ENCODE peak calls at places on chromosomes 6 and 20, in ten cellular contexts. One of them, this sample, is unnamed.

GRCh38 chr20:11906626-11907480 is 10.8 kb upstream of the BTBD3 start:
- DNase-seq in lower lobe of right lung: no peak
- DNase-seq in AG04449: no peak
- DNase-seq in psoas muscle: no peak
- DNase-seq in upper lobe of right lung: no peak
- DNase-seq in RWPE2: no peak
- DNase-seq in IMR-90: no peak
- DNase-seq in Calu3: no peak
- DNase-seq in heart left ventricle: no peak
- DNase-seq in GM12864: no peak
- DNase-seq in this sample: no peak

GRCh38 chr20:43752561-43753301 is 25.9 kb upstream of the GTSF1L start:
- DNase-seq in Calu3: no peak
- DNase-seq in RWPE2: peak; percentile 74
- DNase-seq in psoas muscle: no peak
- DNase-seq in heart left ventricle: no peak
- DNase-seq in AG04449: peak; percentile 71
- DNase-seq in IMR-90: peak; percentile 90
- DNase-seq in lower lobe of right lung: peak; percentile 68
- DNase-seq in upper lobe of right lung: peak; percentile 67
- DNase-seq in GM12864: peak; percentile 93
- DNase-seq in this sample: no peak

GRCh38 chr20:57266251-57267157 is at the start of gene BMP7:
- DNase-seq in heart left ventricle: no peak
- DNase-seq in RWPE2: no peak
- DNase-seq in IMR-90: no peak
- DNase-seq in lower lobe of right lung: no peak
- DNase-seq in psoas muscle: no peak
- DNase-seq in AG04449: no peak
- DNase-seq in GM12864: no peak
- DNase-seq in Calu3: no peak
- DNase-seq in upper lobe of right lung: no peak
- DNase-seq in this sample: no peak

GRCh38 chr6:31575335-31575901 is at the start of gene TNF:
- DNase-seq in GM12864: peak; percentile 71
- DNase-seq in upper lobe of right lung: peak; percentile 69
- DNase-seq in psoas muscle: peak; percentile 71
- DNase-seq in heart left ventricle: peak; percentile 60
- DNase-seq in RWPE2: no peak
- DNase-seq in AG04449: no peak
- DNase-seq in IMR-90: no peak
- DNase-seq in lower lobe of right lung: peak; percentile 72
- DNase-seq in Calu3: no peak
- DNase-seq in this sample: no peak

GRCh38 chr20:52365688-52366087 is 174.1 kb upstream of the ZFP64 start:
- DNase-seq in AG04449: no peak
- DNase-seq in lower lobe of right lung: no peak
- DNase-seq in Calu3: no peak
- DNase-seq in upper lobe of right lung: no peak
- DNase-seq in RWPE2: no peak
- DNase-seq in psoas muscle: no peak
- DNase-seq in GM12864: no peak
- DNase-seq in heart left ventricle: no peak
- DNase-seq in IMR-90: no peak
- DNase-seq in this sample: no peak

GRCh38 chr20:37711001-37711400 is 17.2 kb downstream of the CTNNBL1 start:
- DNase-seq in psoas muscle: no peak
- DNase-seq in IMR-90: no peak
- DNase-seq in Calu3: peak; percentile 55
- DNase-seq in heart left ventricle: no peak
- DNase-seq in AG04449: no peak
- DNase-seq in RWPE2: no peak
- DNase-seq in upper lobe of right lung: no peak
- DNase-seq in lower lobe of right lung: no peak
- DNase-seq in GM12864: no peak
- DNase-seq in this sample: no peak

GRCh38 chr20:35200255-35200654 is 26.2 kb upstream of the MMP24 start:
- DNase-seq in Calu3: no peak
- DNase-seq in upper lobe of right lung: no peak
- DNase-seq in GM12864: no peak
- DNase-seq in heart left ventricle: no peak
- DNase-seq in AG04449: peak; percentile 34
- DNase-seq in lower lobe of right lung: no peak
- DNase-seq in IMR-90: peak; percentile 87
- DNase-seq in psoas muscle: no peak
- DNase-seq in RWPE2: no peak
- DNase-seq in this sample: no peak

GRCh38 chr20:53611449-53611894 is 17.8 kb upstream of the ZNF217 start:
- DNase-seq in RWPE2: no peak
- DNase-seq in AG04449: peak; percentile 98
- DNase-seq in GM12864: peak; percentile 67
- DNase-seq in lower lobe of right lung: no peak
- DNase-seq in psoas muscle: no peak
- DNase-seq in upper lobe of right lung: no peak
- DNase-seq in heart left ventricle: no peak
- DNase-seq in IMR-90: peak; percentile 99
- DNase-seq in Calu3: peak; percentile 35
- DNase-seq in this sample: peak; percentile 12

GRCh38 chr6:26331809-26332226 is 33.2 kb upstream of the BTN3A2 start:
- DNase-seq in AG04449: no peak
- DNase-seq in Calu3: no peak
- DNase-seq in RWPE2: no peak
- DNase-seq in GM12864: no peak
- DNase-seq in lower lobe of right lung: no peak
- DNase-seq in IMR-90: no peak
- DNase-seq in upper lobe of right lung: no peak
- DNase-seq in psoas muscle: no peak
- DNase-seq in heart left ventricle: no peak
- DNase-seq in this sample: no peak

GRCh38 chr6:119096683-119097310 is 18.3 kb upstream of the FAM184A start:
- DNase-seq in Calu3: no peak
- DNase-seq in upper lobe of right lung: no peak
- DNase-seq in lower lobe of right lung: no peak
- DNase-seq in psoas muscle: peak; percentile 86
- DNase-seq in GM12864: no peak
- DNase-seq in AG04449: no peak
- DNase-seq in heart left ventricle: peak; percentile 75
- DNase-seq in RWPE2: peak; percentile 78
- DNase-seq in IMR-90: peak; percentile 3
- DNase-seq in this sample: no peak

GRCh38 chr20:22523499-22524392 is 60.6 kb downstream of the FOXA2 start:
- DNase-seq in upper lobe of right lung: no peak
- DNase-seq in heart left ventricle: no peak
- DNase-seq in psoas muscle: no peak
- DNase-seq in Calu3: no peak
- DNase-seq in AG04449: no peak
- DNase-seq in GM12864: no peak
- DNase-seq in lower lobe of right lung: no peak
- DNase-seq in RWPE2: no peak
- DNase-seq in IMR-90: no peak
- DNase-seq in this sample: no peak

GRCh38 chr20:22526512-22527012 is 57.8 kb downstream of the FOXA2 start:
- DNase-seq in upper lobe of right lung: no peak
- DNase-seq in RWPE2: no peak
- DNase-seq in heart left ventricle: no peak
- DNase-seq in psoas muscle: no peak
- DNase-seq in AG04449: no peak
- DNase-seq in IMR-90: no peak
- DNase-seq in Calu3: no peak
- DNase-seq in lower lobe of right lung: no peak
- DNase-seq in GM12864: no peak
- DNase-seq in this sample: no peak

GRCh38 chr20:22525821-22526220 is 58.6 kb downstream of the FOXA2 start:
- DNase-seq in lower lobe of right lung: no peak
- DNase-seq in upper lobe of right lung: no peak
- DNase-seq in psoas muscle: no peak
- DNase-seq in heart left ventricle: no peak
- DNase-seq in RWPE2: no peak
- DNase-seq in AG04449: no peak
- DNase-seq in IMR-90: no peak
- DNase-seq in GM12864: no peak
- DNase-seq in Calu3: no peak
- DNase-seq in this sample: no peak

GRCh38 chr20:22524393-22525015 is 59.9 kb downstream of the FOXA2 start:
- DNase-seq in lower lobe of right lung: no peak
- DNase-seq in Calu3: no peak
- DNase-seq in heart left ventricle: no peak
- DNase-seq in RWPE2: no peak
- DNase-seq in upper lobe of right lung: no peak
- DNase-seq in GM12864: no peak
- DNase-seq in IMR-90: no peak
- DNase-seq in psoas muscle: no peak
- DNase-seq in AG04449: no peak
- DNase-seq in this sample: no peak

DNA sequence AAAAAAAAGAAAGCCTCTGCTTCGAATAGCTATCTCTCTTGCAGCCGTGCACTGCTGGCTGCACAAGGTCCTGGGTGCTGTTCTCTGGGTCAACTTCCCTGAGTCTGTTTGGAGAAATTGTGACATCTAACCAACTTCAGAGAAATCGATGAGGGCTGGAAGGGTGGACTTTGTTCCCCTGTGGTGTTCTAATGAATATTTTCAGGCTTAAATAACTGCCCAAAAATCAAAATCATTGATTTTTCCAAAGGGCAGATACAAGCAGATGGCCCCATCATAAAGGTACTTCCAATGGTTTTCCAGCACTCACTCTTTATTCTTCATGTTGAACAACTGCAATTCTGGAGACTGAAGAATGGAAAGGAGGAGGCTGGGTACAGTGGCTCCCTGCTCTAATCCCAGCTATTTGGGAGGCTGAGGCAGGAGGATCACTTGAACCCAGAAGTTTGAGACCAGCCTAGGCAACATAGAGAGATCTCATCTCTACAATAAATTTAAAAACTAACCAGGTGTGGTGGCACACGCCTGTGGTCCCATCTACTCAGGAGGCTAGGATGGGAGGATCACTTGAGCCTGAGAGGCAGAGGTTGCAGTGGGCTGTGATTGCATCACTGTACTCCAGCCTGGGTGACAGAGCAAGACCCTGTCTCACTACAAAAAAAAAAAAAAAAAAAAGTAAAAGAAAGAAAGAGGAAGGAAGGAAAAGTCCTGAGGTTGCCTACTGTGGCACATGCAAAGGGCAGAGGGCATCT is 59.1 kb downstream of the FOXA2 start:
- DNase-seq in upper lobe of right lung: no peak
- DNase-seq in IMR-90: no peak
- DNase-seq in lower lobe of right lung: no peak
- DNase-seq in heart left ventricle: no peak
- DNase-seq in AG04449: no peak
- DNase-seq in GM12864: no peak
- DNase-seq in psoas muscle: no peak
- DNase-seq in RWPE2: no peak
- DNase-seq in Calu3: no peak
- DNase-seq in this sample: no peak
- TF ChIP-seq CTCF in upper lobe of right lung: no peak
- TF ChIP-seq CTCF in IMR-90: no peak
- TF ChIP-seq CTCF in lower lobe of right lung: no peak
- TF ChIP-seq CTCF in heart left ventricle: no peak
- TF ChIP-seq CTCF in AG04449: no peak
- TF ChIP-seq CTCF in GM12864: no peak
- TF ChIP-seq CTCF in psoas muscle: no peak
- TF ChIP-seq CTCF in RWPE2: no peak
- TF ChIP-seq CTCF in Calu3: no peak
- TF ChIP-seq CTCF in this sample: no peak

GRCh38 chr6:32895006-32895345 is 41.0 kb downstream of the PSMB9 start:
- DNase-seq in lower lobe of right lung: no peak
- DNase-seq in AG04449: no peak
- DNase-seq in psoas muscle: peak; percentile 41
- DNase-seq in heart left ventricle: no peak
- DNase-seq in RWPE2: no peak
- DNase-seq in IMR-90: no peak
- DNase-seq in upper lobe of right lung: no peak
- DNase-seq in Calu3: no peak
- DNase-seq in GM12864: no peak
- DNase-seq in this sample: no peak

GRCh38 chr6:32888576-32888975 is 34.6 kb downstream of the PSMB9 start:
- DNase-seq in lower lobe of right lung: no peak
- DNase-seq in IMR-90: no peak
- DNase-seq in Calu3: no peak
- DNase-seq in GM12864: no peak
- DNase-seq in heart left ventricle: no peak
- DNase-seq in RWPE2: no peak
- DNase-seq in upper lobe of right lung: no peak
- DNase-seq in AG04449: no peak
- DNase-seq in psoas muscle: no peak
- DNase-seq in this sample: no peak

GRCh38 chr6:32894085-32895005 is 40.4 kb downstream of the PSMB9 start:
- DNase-seq in lower lobe of right lung: peak; percentile 94
- DNase-seq in IMR-90: peak; percentile 88
- DNase-seq in psoas muscle: peak; percentile 95
- DNase-seq in heart left ventricle: peak; percentile 93
- DNase-seq in RWPE2: peak; percentile 86
- DNase-seq in Calu3: peak; percentile 99
- DNase-seq in upper lobe of right lung: peak; percentile 96
- DNase-seq in AG04449: peak; percentile 44
- DNase-seq in GM12864: peak; percentile 90
- DNase-seq in this sample: peak; percentile 97
- TF ChIP-seq CTCF in lower lobe of right lung: no peak
- TF ChIP-seq CTCF in IMR-90: no peak
- TF ChIP-seq CTCF in psoas muscle: no peak
- TF ChIP-seq CTCF in heart left ventricle: no peak
- TF ChIP-seq CTCF in RWPE2: no peak
- TF ChIP-seq CTCF in Calu3: peak; percentile 37
- TF ChIP-seq CTCF in upper lobe of right lung: no peak
- TF ChIP-seq CTCF in AG04449: no peak
- TF ChIP-seq CTCF in GM12864: no peak
- TF ChIP-seq CTCF in this sample: peak; percentile 60

GRCh38 chr6:125598422-125598821 is 151.0 kb upstream of the HEY2 start:
- DNase-seq in RWPE2: no peak
- DNase-seq in IMR-90: peak; percentile 76
- DNase-seq in heart left ventricle: peak; percentile 81
- DNase-seq in psoas muscle: peak; percentile 94
- DNase-seq in AG04449: no peak
- DNase-seq in upper lobe of right lung: peak; percentile 80
- DNase-seq in lower lobe of right lung: peak; percentile 84
- DNase-seq in GM12864: no peak
- DNase-seq in Calu3: peak; percentile 24
- DNase-seq in this sample: no peak
- TF ChIP-seq CTCF in RWPE2: no peak
- TF ChIP-seq CTCF in IMR-90: no peak
- TF ChIP-seq CTCF in heart left ventricle: no peak
- TF ChIP-seq CTCF in psoas muscle: no peak
- TF ChIP-seq CTCF in AG04449: no peak
- TF ChIP-seq CTCF in upper lobe of right lung: no peak
- TF ChIP-seq CTCF in lower lobe of right lung: no peak
- TF ChIP-seq CTCF in GM12864: no peak
- TF ChIP-seq CTCF in Calu3: no peak
- TF ChIP-seq CTCF in this sample: no peak

DNA sequence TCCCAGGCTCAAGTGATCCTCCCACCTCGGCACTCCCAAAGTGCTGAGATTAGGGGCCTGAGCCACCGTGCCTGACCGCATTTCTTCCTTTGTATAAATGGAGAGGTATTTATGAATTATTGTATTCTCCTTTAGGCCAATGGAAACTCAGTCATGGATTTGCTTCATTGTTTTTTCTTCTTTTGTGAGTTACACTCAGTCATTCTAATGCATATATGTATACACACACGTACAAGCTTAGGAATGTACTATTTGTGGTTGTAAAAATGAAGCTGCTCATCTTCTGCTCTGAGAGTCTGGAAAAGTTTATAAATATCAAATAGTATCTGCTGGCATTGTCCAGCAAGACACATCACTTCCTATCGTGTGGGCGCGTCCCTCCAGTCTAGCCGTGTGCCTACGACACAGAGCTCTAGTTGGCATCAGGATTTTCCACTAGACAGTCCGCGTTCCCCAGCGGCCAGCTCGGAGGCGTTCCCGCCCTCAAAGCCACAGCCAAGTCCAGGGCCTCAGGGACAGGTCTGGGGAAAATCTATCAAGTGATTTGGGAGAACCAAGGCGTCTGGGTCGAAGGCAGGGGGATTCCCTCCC is 215.2 kb downstream of the NFATC2 start:
- DNase-seq in GM12864: no peak
- DNase-seq in upper lobe of right lung: no peak
- DNase-seq in IMR-90: peak; percentile 97
- DNase-seq in psoas muscle: no peak
- DNase-seq in AG04449: peak; percentile 92
- DNase-seq in heart left ventricle: no peak
- DNase-seq in Calu3: no peak
- DNase-seq in lower lobe of right lung: no peak
- DNase-seq in RWPE2: no peak
- DNase-seq in this sample: no peak
- TF ChIP-seq CTCF in GM12864: no peak
- TF ChIP-seq CTCF in upper lobe of right lung: no peak
- TF ChIP-seq CTCF in IMR-90: no peak
- TF ChIP-seq CTCF in psoas muscle: no peak
- TF ChIP-seq CTCF in AG04449: no peak
- TF ChIP-seq CTCF in heart left ventricle: no peak
- TF ChIP-seq CTCF in Calu3: no peak
- TF ChIP-seq CTCF in lower lobe of right lung: no peak
- TF ChIP-seq CTCF in RWPE2: no peak
- TF ChIP-seq CTCF in this sample: no peak